ENCODE peak calls at places on chromosomes 7 and 10, in eight cellular contexts. O, Y, K, D, M, Q, L and W are unnamed samples.

GRCh38 chr7:23672033-23672432 is 8.0 kb upstream of the FAM221A start:
- DNase-seq in Y (no peak), O (no peak), K (no peak), D (no peak), M (no peak), L (no peak), Q (no peak), W (no peak)

GRCh38 chr10:133180192-133180914 is 20.3 kb downstream of the KNDC1 start:
- DNase-seq in O (no peak), D (no peak), M (no peak), Y (no peak), Q (no peak), K (no peak), L (no peak), W (no peak)

GRCh38 chr10:114565066-114565465 is 93.0 kb downstream of the ABLIM1 start:
- DNase-seq in L (peak), D (no peak), Y (peak), Q (peak), K (no peak), M (no peak), O (no peak), W (no peak)

GRCh38 chr7:33412336-33412735 is 283.0 kb downstream of the BBS9 start:
- DNase-seq in K (no peak), D (no peak), L (no peak), M (peak), O (no peak), Y (no peak), Q (no peak), W (no peak)

GRCh38 chr7:77651544-77652162 is 44.6 kb upstream of the RSBN1L start:
- DNase-seq in K (peak), Y (peak), O (peak), D (no peak), L (peak), Q (peak), M (peak), W (peak)

GRCh38 chr10:119680050-119680449 is 28.9 kb downstream of the BAG3 start:
- DNase-seq in Y (peak), D (no peak), O (peak), K (no peak), M (no peak), Q (peak), L (peak), W (peak)

GRCh38 chr7:128410092-128410665 is 397 bp upstream of the IMPDH1 start:
- DNase-seq in K (no peak), Y (peak), O (peak), Q (peak), L (peak), D (no peak), M (peak), W (peak)

GRCh38 chr7:25009271-25009670 is 29.3 kb upstream of the OSBPL3 start:
- DNase-seq in D (no peak), M (no peak), O (no peak), Y (peak), K (no peak), Q (peak), L (peak), W (peak)

GRCh38 chr10:110919971-110920881 is 822 bp downstream of the SHOC2 start:
- DNase-seq in K (peak), M (peak), D (no peak), L (peak), Y (peak), O (no peak), Q (no peak), W (peak)

GRCh38 chr10:61840403-61840802 is 61.1 kb upstream of the ARID5B start:
- DNase-seq in D (no peak), M (no peak), K (no peak), Y (no peak), L (no peak), Q (no peak), O (no peak), W (no peak)

DNA sequence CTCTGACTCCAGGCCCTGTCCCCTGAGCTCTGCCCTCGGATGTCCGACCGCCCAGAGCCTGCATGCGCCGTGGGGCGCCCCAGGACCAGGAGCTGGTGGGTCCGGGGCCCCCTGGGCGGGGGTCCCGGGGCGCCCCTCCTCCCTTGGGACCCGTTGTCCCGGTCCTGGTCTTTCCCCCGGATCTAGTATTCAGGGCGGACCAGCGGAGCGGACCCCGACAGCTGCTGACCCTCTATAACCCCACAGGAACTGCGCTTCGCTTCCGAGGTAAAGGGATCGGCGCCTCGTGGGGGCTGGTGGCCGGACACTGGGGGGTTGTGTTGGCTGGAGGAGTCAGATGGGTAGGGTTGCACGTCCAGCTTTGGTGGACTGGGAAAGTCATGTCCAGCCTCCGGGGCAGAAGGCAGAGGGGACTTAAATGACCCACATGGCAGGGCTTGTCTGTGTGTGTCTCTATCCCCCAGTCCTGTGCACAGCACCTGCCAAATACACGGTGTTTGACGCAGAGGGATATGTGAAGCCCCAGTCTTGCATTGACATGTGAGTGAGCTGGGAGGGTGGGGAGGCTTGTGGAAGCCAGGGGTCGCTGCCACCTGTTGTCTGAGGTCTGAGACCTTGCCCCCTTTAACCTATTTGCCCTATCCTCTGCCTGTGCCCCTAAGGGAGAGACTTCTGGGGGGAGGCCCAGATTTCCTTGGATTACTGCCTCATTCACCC is 548 bp downstream of the MOSPD3 start:
- DNase-seq in Y (no peak), D (no peak), K (no peak), M (no peak), O (no peak), L (peak), Q (no peak), W (no peak)
- TF ChIP-seq CTCF in Y (peak), D (no peak), K (no peak), M (peak), O (peak), L (no peak), Q (peak), W (peak)

GRCh38 chr7:97004931-97005763 is at the start of gene DLX6:
- DNase-seq in O (no peak), L (peak), K (peak), D (peak), M (peak), Q (no peak), Y (peak), W (peak)

GRCh38 chr7:97008275-97008917 is 3.0 kb downstream of the DLX6 start:
- DNase-seq in Q (no peak), L (no peak), D (no peak), Y (no peak), K (no peak), M (no peak), O (no peak), W (no peak)

GRCh38 chr7:97005764-97006145 is 402 bp downstream of the DLX6 start:
- DNase-seq in Y (no peak), Q (no peak), M (no peak), L (no peak), O (no peak), K (no peak), D (no peak), W (no peak)

GRCh38 chr7:97006146-97006950 is 995 bp downstream of the DLX6 start:
- DNase-seq in O (no peak), Y (peak), Q (no peak), K (no peak), L (peak), D (no peak), M (peak), W (peak)

GRCh38 chr7:97006951-97007861 is 1.9 kb downstream of the DLX6 start:
- DNase-seq in Y (no peak), Q (no peak), D (peak), K (no peak), M (no peak), L (no peak), O (no peak), W (no peak)
- H3K4me3 ChIP-seq in Y (no peak), Q (no peak), D (peak), K (no peak), M (no peak), L (no peak), O (no peak), W (no peak)

GRCh38 chr10:98745645-98746044 is 298.9 kb upstream of the HPS1 start:
- DNase-seq in Q (no peak), K (no peak), L (no peak), Y (no peak), O (no peak), M (no peak), D (no peak), W (no peak)
- TF ChIP-seq CTCF in Q (no peak), K (no peak), L (no peak), Y (no peak), O (peak), M (no peak), D (no peak), W (no peak)

GRCh38 chr7:56053379-56053778 is 1.8 kb downstream of the CCT6A start:
- DNase-seq in O (no peak), D (no peak), Q (no peak), Y (no peak), L (no peak), M (no peak), K (no peak), W (no peak)
- H3K4me3 ChIP-seq in O (peak), D (no peak), Q (no peak), Y (no peak), L (no peak), M (no peak), K (no peak), W (no peak)

DNA sequence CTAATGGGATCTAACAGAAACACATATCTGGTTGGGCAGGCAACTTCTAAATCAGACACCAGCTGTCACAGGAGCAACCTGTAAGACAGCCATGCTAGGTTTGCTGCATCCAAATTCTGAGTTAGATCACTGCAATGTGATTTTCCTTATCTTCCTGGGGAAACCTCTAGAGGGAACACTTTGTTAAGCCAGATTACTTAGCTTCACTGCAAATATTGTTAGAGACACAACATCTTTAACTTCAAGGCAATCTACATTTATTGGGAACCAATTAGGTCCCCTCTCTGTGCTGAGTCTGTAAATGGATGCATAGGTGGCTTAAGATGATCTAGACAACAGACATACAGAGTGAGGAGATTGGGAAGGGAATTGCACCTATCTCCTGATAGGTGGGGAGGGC is 109.7 kb upstream of the ELMO1 start:
- DNase-seq in M (no peak), O (no peak), K (no peak), L (no peak), Q (no peak), Y (no peak), D (no peak), W (no peak)
- TF ChIP-seq CTCF in M (no peak), O (no peak), K (no peak), L (no peak), Q (peak), Y (no peak), D (no peak), W (no peak)

DNA sequence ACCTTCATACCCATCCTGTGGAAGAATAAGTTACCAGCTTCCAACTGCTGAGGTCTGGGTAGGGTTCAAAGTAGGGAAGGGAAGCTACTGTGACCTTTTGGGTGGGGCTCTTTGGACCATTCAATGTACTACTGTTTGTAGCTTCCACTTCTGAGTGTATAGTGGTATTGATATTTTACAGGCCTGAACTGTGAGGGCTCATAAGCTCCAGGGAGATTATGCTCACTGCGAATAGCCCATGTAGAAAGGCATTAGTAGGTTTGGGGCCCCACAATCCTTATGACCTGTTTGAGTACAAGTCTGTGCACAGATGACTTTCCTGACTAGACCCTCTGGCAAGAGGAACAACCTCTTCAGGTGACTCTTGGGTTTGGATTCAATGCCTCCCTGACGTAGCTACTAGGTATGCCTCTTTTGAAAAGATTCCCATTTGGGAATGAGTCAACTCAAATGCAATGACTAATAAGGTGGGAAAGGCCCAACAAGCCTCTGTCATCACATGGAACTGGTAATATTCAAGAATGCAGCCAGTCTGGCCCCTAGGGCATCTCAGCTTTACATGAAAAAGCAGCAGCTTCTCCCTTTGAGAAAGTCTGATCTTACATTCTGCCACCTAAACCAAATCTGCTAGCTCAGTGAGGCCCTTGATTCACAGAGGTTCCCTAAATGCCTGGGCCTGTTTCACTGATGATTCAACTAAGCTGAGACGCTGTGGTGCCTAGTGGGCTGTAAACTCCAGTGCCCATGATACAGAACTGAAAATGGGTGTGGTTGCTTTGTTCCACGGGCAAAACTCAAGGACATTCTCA is 79.8 kb downstream of the ABI1 start:
- DNase-seq in K (no peak), O (peak), L (peak), Q (peak), D (no peak), M (no peak), Y (peak), W (peak)
- H3K4me3 ChIP-seq in K (no peak), O (no peak), L (no peak), Q (no peak), D (no peak), M (no peak), Y (no peak), W (no peak)

DNA sequence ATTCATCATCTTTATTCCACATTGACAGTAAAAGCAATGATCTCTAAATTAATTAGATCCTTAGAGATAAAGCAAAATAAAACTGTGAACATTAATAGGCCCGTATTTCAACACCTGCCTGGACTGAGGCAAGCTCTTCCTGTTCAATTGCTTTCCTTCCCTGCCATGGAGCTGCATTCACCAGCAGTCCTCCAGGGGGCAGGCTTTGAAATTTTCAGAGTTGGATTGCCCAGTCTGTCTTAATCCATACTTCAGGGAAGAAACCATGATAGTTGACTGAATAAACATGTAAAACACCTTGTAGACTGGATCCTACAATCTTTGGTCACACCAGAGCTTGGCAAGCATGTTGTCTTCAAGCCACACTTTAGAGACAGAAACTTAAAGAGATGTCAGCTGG is 936.6 kb downstream of the NRG3 start:
- DNase-seq in K (no peak), O (no peak), D (no peak), Y (peak), M (peak), L (peak), Q (no peak), W (no peak)
- TF ChIP-seq CTCF in K (no peak), O (peak), D (no peak), Y (peak), M (peak), L (peak), Q (peak), W (peak)

GRCh38 chr7:45701701-45702460 is 127.7 kb downstream of the ADCY1 start:
- DNase-seq in Y (no peak), L (no peak), Q (no peak), O (no peak), M (no peak), K (peak), D (peak), W (no peak)
- H3K4me3 ChIP-seq in Y (no peak), L (no peak), Q (no peak), O (no peak), M (no peak), K (no peak), D (no peak), W (no peak)

GRCh38 chr7:123916240-123916724 is 8.8 kb upstream of the SPAM1 start:
- DNase-seq in Q (peak), Y (peak), K (no peak), L (no peak), O (peak), M (peak), D (no peak), W (peak)
- TF ChIP-seq CTCF in Q (peak), Y (peak), K (no peak), L (no peak), O (peak), M (peak), D (no peak), W (peak)